ENCODE peak calls at places on chromosomes 16 and 17, in ten cellular contexts. One of them, this sample, is unnamed.

GRCh38 chr17:42920922-42921321 is 20.3 kb downstream of the G6PC1 start:
- DNase-seq in IMR-90: no peak
- DNase-seq in uterus: no peak
- DNase-seq in CD8-positive, alpha-beta T cell: no peak
- DNase-seq in left lung: no peak
- DNase-seq in body of pancreas: peak
- DNase-seq in cardiac muscle cell: peak
- DNase-seq in upper lobe of right lung: no peak
- DNase-seq in transverse colon: no peak
- DNase-seq in GM12865: peak
- DNase-seq in this sample: no peak

GRCh38 chr17:79936661-79937434 is 97.6 kb upstream of the CBX4 start:
- DNase-seq in CD8-positive, alpha-beta T cell: no peak
- DNase-seq in cardiac muscle cell: no peak
- DNase-seq in IMR-90: no peak
- DNase-seq in body of pancreas: no peak
- DNase-seq in upper lobe of right lung: no peak
- DNase-seq in left lung: peak
- DNase-seq in GM12865: peak
- DNase-seq in uterus: no peak
- DNase-seq in transverse colon: no peak
- DNase-seq in this sample: no peak

GRCh38 chr17:1754430-1755112 is 7.3 kb upstream of the SERPINF1 start:
- DNase-seq in cardiac muscle cell: no peak
- DNase-seq in CD8-positive, alpha-beta T cell: no peak
- DNase-seq in IMR-90: no peak
- DNase-seq in upper lobe of right lung: peak
- DNase-seq in body of pancreas: no peak
- DNase-seq in transverse colon: no peak
- DNase-seq in uterus: no peak
- DNase-seq in left lung: no peak
- DNase-seq in GM12865: no peak
- DNase-seq in this sample: no peak

GRCh38 chr17:622356-622755 is 92.3 kb downstream of the VPS53 start:
- DNase-seq in IMR-90: peak
- DNase-seq in uterus: no peak
- DNase-seq in cardiac muscle cell: peak
- DNase-seq in CD8-positive, alpha-beta T cell: no peak
- DNase-seq in upper lobe of right lung: no peak
- DNase-seq in left lung: no peak
- DNase-seq in transverse colon: no peak
- DNase-seq in body of pancreas: no peak
- DNase-seq in GM12865: no peak
- DNase-seq in this sample: peak

GRCh38 chr16:4052801-4053662 is 63.2 kb downstream of the ADCY9 start:
- DNase-seq in GM12865: no peak
- DNase-seq in uterus: no peak
- DNase-seq in left lung: no peak
- DNase-seq in transverse colon: peak
- DNase-seq in cardiac muscle cell: peak
- DNase-seq in IMR-90: peak
- DNase-seq in CD8-positive, alpha-beta T cell: no peak
- DNase-seq in upper lobe of right lung: peak
- DNase-seq in body of pancreas: peak
- DNase-seq in this sample: peak

GRCh38 chr17:62791235-62792121 is 16.6 kb downstream of the MARCHF10 start:
- DNase-seq in CD8-positive, alpha-beta T cell: no peak
- DNase-seq in GM12865: no peak
- DNase-seq in transverse colon: no peak
- DNase-seq in uterus: no peak
- DNase-seq in body of pancreas: no peak
- DNase-seq in IMR-90: peak
- DNase-seq in cardiac muscle cell: peak
- DNase-seq in upper lobe of right lung: no peak
- DNase-seq in left lung: no peak
- DNase-seq in this sample: peak

GRCh38 chr16:54939537-54940278 is 9.0 kb downstream of the IRX5 start:
- DNase-seq in left lung: peak
- DNase-seq in cardiac muscle cell: no peak
- DNase-seq in IMR-90: no peak
- DNase-seq in CD8-positive, alpha-beta T cell: no peak
- DNase-seq in GM12865: no peak
- DNase-seq in transverse colon: no peak
- DNase-seq in body of pancreas: no peak
- DNase-seq in uterus: no peak
- DNase-seq in upper lobe of right lung: no peak
- DNase-seq in this sample: no peak

GRCh38 chr17:63665527-63666214 is 34.3 kb downstream of the LIMD2 start:
- DNase-seq in body of pancreas: no peak
- DNase-seq in cardiac muscle cell: peak
- DNase-seq in left lung: no peak
- DNase-seq in GM12865: peak
- DNase-seq in transverse colon: no peak
- DNase-seq in uterus: no peak
- DNase-seq in upper lobe of right lung: no peak
- DNase-seq in IMR-90: no peak
- DNase-seq in CD8-positive, alpha-beta T cell: no peak
- DNase-seq in this sample: no peak

GRCh38 chr17:61399131-61400057 is at the start of gene TBX2:
- DNase-seq in cardiac muscle cell: peak
- DNase-seq in uterus: peak
- DNase-seq in CD8-positive, alpha-beta T cell: no peak
- DNase-seq in left lung: peak
- DNase-seq in GM12865: no peak
- DNase-seq in upper lobe of right lung: peak
- DNase-seq in IMR-90: peak
- DNase-seq in body of pancreas: peak
- DNase-seq in transverse colon: peak
- DNase-seq in this sample: peak

GRCh38 chr17:43627657-43628650 is 33.8 kb downstream of the MEOX1 start:
- DNase-seq in IMR-90: peak
- DNase-seq in body of pancreas: no peak
- DNase-seq in left lung: no peak
- DNase-seq in CD8-positive, alpha-beta T cell: no peak
- DNase-seq in uterus: no peak
- DNase-seq in GM12865: no peak
- DNase-seq in cardiac muscle cell: no peak
- DNase-seq in upper lobe of right lung: no peak
- DNase-seq in transverse colon: no peak
- DNase-seq in this sample: no peak

GRCh38 chr17:57697891-57698708 is 47.0 kb downstream of the CCDC182 start:
- DNase-seq in upper lobe of right lung: no peak
- DNase-seq in uterus: no peak
- DNase-seq in cardiac muscle cell: no peak
- DNase-seq in body of pancreas: no peak
- DNase-seq in IMR-90: no peak
- DNase-seq in GM12865: no peak
- DNase-seq in CD8-positive, alpha-beta T cell: no peak
- DNase-seq in left lung: no peak
- DNase-seq in transverse colon: no peak
- DNase-seq in this sample: no peak

GRCh38 chr17:39666231-39666600 is 1.1 kb downstream of the TCAP start:
- DNase-seq in uterus: no peak
- DNase-seq in IMR-90: no peak
- DNase-seq in transverse colon: no peak
- DNase-seq in CD8-positive, alpha-beta T cell: no peak
- DNase-seq in cardiac muscle cell: no peak
- DNase-seq in GM12865: no peak
- DNase-seq in upper lobe of right lung: no peak
- DNase-seq in left lung: no peak
- DNase-seq in body of pancreas: no peak
- DNase-seq in this sample: no peak

GRCh38 chr17:32007463-32008298 is 498 bp downstream of the LRRC37B start:
- DNase-seq in upper lobe of right lung: peak
- DNase-seq in cardiac muscle cell: peak
- DNase-seq in uterus: peak
- DNase-seq in left lung: no peak
- DNase-seq in transverse colon: peak
- DNase-seq in CD8-positive, alpha-beta T cell: peak
- DNase-seq in GM12865: peak
- DNase-seq in body of pancreas: peak
- DNase-seq in IMR-90: peak
- DNase-seq in this sample: peak

GRCh38 chr17:32010114-32010513 is 2.9 kb downstream of the LRRC37B start:
- DNase-seq in IMR-90: no peak
- DNase-seq in uterus: no peak
- DNase-seq in body of pancreas: no peak
- DNase-seq in upper lobe of right lung: no peak
- DNase-seq in transverse colon: no peak
- DNase-seq in CD8-positive, alpha-beta T cell: no peak
- DNase-seq in GM12865: no peak
- DNase-seq in cardiac muscle cell: no peak
- DNase-seq in left lung: no peak
- DNase-seq in this sample: no peak

GRCh38 chr17:32006957-32007462 is at the start of gene LRRC37B:
- DNase-seq in uterus: peak
- DNase-seq in transverse colon: peak
- DNase-seq in CD8-positive, alpha-beta T cell: peak
- DNase-seq in upper lobe of right lung: peak
- DNase-seq in body of pancreas: peak
- DNase-seq in GM12865: peak
- DNase-seq in IMR-90: peak
- DNase-seq in left lung: peak
- DNase-seq in cardiac muscle cell: peak
- DNase-seq in this sample: peak

DNA sequence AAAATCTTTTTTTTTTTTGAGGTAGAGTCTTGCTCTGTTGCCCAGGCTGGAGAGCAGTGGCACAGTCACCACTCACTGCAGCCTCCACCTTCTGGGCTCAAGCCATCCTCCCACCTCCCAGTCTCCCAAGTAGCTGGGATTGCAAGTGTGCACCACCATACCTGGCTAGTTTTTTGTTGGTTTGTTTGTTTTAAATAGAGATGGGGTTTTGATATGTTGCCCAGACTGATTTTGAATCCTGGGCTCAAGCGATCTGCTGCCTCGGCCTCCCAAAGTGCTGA is 2.0 kb downstream of the LRRC37B start:
- DNase-seq in IMR-90: no peak
- DNase-seq in left lung: no peak
- DNase-seq in upper lobe of right lung: no peak
- DNase-seq in CD8-positive, alpha-beta T cell: no peak
- DNase-seq in transverse colon: no peak
- DNase-seq in cardiac muscle cell: no peak
- DNase-seq in uterus: no peak
- DNase-seq in GM12865: no peak
- DNase-seq in body of pancreas: no peak
- DNase-seq in this sample: no peak
- H3K4me3 ChIP-seq in IMR-90: no peak
- H3K4me3 ChIP-seq in left lung: peak
- H3K4me3 ChIP-seq in upper lobe of right lung: peak
- H3K4me3 ChIP-seq in CD8-positive, alpha-beta T cell: peak
- H3K4me3 ChIP-seq in transverse colon: peak
- H3K4me3 ChIP-seq in cardiac muscle cell: no peak
- H3K4me3 ChIP-seq in uterus: peak
- H3K4me3 ChIP-seq in GM12865: no peak
- H3K4me3 ChIP-seq in body of pancreas: no peak
- H3K4me3 ChIP-seq in this sample: no peak

DNA sequence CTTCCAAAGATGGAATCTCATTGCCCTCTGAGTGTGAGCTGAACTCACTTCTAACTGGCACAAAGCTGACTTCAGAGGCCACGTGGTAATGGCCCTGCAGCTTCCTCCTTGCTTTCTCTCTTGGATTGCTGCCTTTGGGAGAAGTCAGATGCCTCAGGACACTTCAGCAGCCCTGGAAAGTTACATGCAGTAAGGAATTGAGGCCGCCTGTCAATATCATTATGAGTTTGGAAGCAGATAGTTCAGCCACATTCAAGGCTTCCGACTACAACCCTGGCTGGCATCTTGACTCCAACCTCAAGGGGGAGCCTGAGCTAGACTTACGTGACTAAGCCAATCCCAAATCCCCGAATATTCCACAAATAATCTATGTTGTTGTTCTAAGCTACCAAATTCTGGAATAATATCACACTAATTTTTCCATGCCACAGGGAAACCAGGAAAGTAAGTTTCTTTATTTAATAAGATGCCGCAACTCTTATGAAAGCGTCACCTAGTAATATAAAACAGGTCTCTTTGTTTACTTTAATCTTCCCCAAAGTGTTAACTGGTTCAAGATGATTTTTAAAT is 13.6 kb downstream of the CEP20 start:
- DNase-seq in IMR-90: peak
- DNase-seq in transverse colon: peak
- DNase-seq in upper lobe of right lung: no peak
- DNase-seq in left lung: no peak
- DNase-seq in cardiac muscle cell: peak
- DNase-seq in CD8-positive, alpha-beta T cell: no peak
- DNase-seq in body of pancreas: peak
- DNase-seq in GM12865: peak
- DNase-seq in uterus: peak
- DNase-seq in this sample: peak
- TF ChIP-seq CTCF in IMR-90: peak
- TF ChIP-seq CTCF in transverse colon: peak
- TF ChIP-seq CTCF in upper lobe of right lung: peak
- TF ChIP-seq CTCF in left lung: peak
- TF ChIP-seq CTCF in cardiac muscle cell: peak
- TF ChIP-seq CTCF in CD8-positive, alpha-beta T cell: peak
- TF ChIP-seq CTCF in body of pancreas: peak
- TF ChIP-seq CTCF in GM12865: peak
- TF ChIP-seq CTCF in uterus: peak
- TF ChIP-seq CTCF in this sample: peak

DNA sequence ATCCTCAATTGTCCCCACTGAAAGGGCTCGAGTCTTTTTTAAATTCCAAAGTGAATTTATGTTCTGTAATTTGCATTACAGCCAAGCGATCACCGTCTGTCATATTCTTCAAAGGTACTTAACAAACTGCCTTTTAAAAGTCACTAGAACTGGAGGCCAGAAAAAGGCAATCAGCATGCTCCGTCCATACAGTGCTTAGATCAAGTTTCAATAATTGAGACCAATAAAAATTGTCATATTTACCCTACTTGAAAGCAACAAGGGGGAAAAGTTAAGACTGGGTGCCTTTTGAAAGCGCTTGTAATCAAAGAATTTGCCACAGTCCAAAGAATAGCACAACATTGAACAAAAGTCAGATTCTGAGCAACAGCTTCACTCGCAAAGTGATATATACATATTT is 9.0 kb upstream of the ZFHX3 start:
- DNase-seq in upper lobe of right lung: no peak
- DNase-seq in CD8-positive, alpha-beta T cell: no peak
- DNase-seq in body of pancreas: no peak
- DNase-seq in GM12865: no peak
- DNase-seq in IMR-90: no peak
- DNase-seq in uterus: no peak
- DNase-seq in left lung: no peak
- DNase-seq in cardiac muscle cell: peak
- DNase-seq in transverse colon: no peak
- DNase-seq in this sample: no peak
- H3K4me3 ChIP-seq in upper lobe of right lung: peak
- H3K4me3 ChIP-seq in CD8-positive, alpha-beta T cell: no peak
- H3K4me3 ChIP-seq in body of pancreas: peak
- H3K4me3 ChIP-seq in GM12865: no peak
- H3K4me3 ChIP-seq in IMR-90: peak
- H3K4me3 ChIP-seq in uterus: peak
- H3K4me3 ChIP-seq in left lung: peak
- H3K4me3 ChIP-seq in cardiac muscle cell: peak
- H3K4me3 ChIP-seq in transverse colon: peak
- H3K4me3 ChIP-seq in this sample: peak

GRCh38 chr16:62190426-62190825 is 154.2 kb upstream of the CDH8 start:
- DNase-seq in body of pancreas: no peak
- DNase-seq in cardiac muscle cell: peak
- DNase-seq in IMR-90: no peak
- DNase-seq in CD8-positive, alpha-beta T cell: no peak
- DNase-seq in left lung: no peak
- DNase-seq in upper lobe of right lung: no peak
- DNase-seq in GM12865: peak
- DNase-seq in transverse colon: no peak
- DNase-seq in uterus: no peak
- DNase-seq in this sample: no peak

GRCh38 chr16:62194828-62195227 is 158.6 kb upstream of the CDH8 start:
- DNase-seq in body of pancreas: no peak
- DNase-seq in transverse colon: no peak
- DNase-seq in cardiac muscle cell: no peak
- DNase-seq in IMR-90: no peak
- DNase-seq in CD8-positive, alpha-beta T cell: no peak
- DNase-seq in GM12865: peak
- DNase-seq in left lung: no peak
- DNase-seq in uterus: no peak
- DNase-seq in upper lobe of right lung: no peak
- DNase-seq in this sample: no peak
- TF ChIP-seq CTCF in body of pancreas: no peak
- TF ChIP-seq CTCF in transverse colon: no peak
- TF ChIP-seq CTCF in cardiac muscle cell: no peak
- TF ChIP-seq CTCF in IMR-90: no peak
- TF ChIP-seq CTCF in CD8-positive, alpha-beta T cell: no peak
- TF ChIP-seq CTCF in GM12865: no peak
- TF ChIP-seq CTCF in left lung: no peak
- TF ChIP-seq CTCF in uterus: no peak
- TF ChIP-seq CTCF in upper lobe of right lung: no peak
- TF ChIP-seq CTCF in this sample: no peak